ENCODE peak calls at places on chromosomes 4 and X, in eight cellular contexts. R is astrocyte, A is GM12878, M is NCI-H2081, F is fibroblast of the conjunctiva, C is hippocampal formation, Z is glutamatergic neuron, V is NCI-H1436. K is an unnamed sample.

GRCh38 chr4:128854433-128854832 is 44.9 kb downstream of the JADE1 start:
- DNase-seq in C (no peak), R (peak; percentile 67), A (no peak), M (no peak), F (no peak), V (no peak), Z (no peak), K (no peak)

GRCh38 chrX:13050151-13050550 is 5.7 kb upstream of the FAM9C start:
- DNase-seq in M (no peak), Z (no peak), C (no peak), R (no peak), A (no peak), V (no peak), F (no peak), K (no peak)

GRCh38 chr4:1518997-1519700 is 112.9 kb upstream of the NKX1-1 start:
- DNase-seq in Z (peak; percentile 15), F (no peak), M (no peak), C (no peak), V (no peak), A (no peak), R (no peak), K (no peak)

GRCh38 chr4:3399277-3400194 is 42.2 kb upstream of the HGFAC start:
- DNase-seq in C (no peak), A (no peak), V (no peak), F (no peak), Z (no peak), M (no peak), R (peak; percentile 33), K (no peak)

GRCh38 chrX:12874599-12874998 is 7.7 kb downstream of the TLR7 start:
- DNase-seq in C (no peak), A (no peak), R (no peak), F (no peak), Z (no peak), M (no peak), V (no peak), K (no peak)

GRCh38 chr4:127856485-127857447 is 23.9 kb upstream of the PLK4 start:
- DNase-seq in C (no peak), M (no peak), A (peak; percentile 60), V (no peak), F (peak; percentile 22), Z (no peak), R (peak; percentile 95), K (no peak)

GRCh38 chr4:113147498-113148231 is 98.2 kb downstream of the ANK2 start:
- DNase-seq in M (no peak), V (no peak), F (no peak), A (no peak), Z (no peak), C (peak; percentile 7), R (no peak), K (no peak)

GRCh38 chr4:98996056-98996941 is 778 bp downstream of the METAP1 start:
- DNase-seq in R (peak; percentile 10), M (peak; percentile 29), A (no peak), Z (no peak), V (peak; percentile 23), C (no peak), F (no peak), K (no peak)

GRCh38 chr4:5888222-5888701 is 4.6 kb downstream of the CRMP1 start:
- DNase-seq in M (peak; percentile 90), C (no peak), V (peak; percentile 54), R (no peak), F (no peak), Z (peak; percentile 87), A (no peak), K (no peak)

GRCh38 chrX:140918398-140919043 is 83.9 kb upstream of the SPANXB1 start:
- DNase-seq in V (peak; percentile 37), F (peak; percentile 53), Z (no peak), A (peak; percentile 7), R (peak; percentile 32), M (peak; percentile 0), C (peak; percentile 36), K (peak; percentile 28)

GRCh38 chrX:135287266-135287823 is 21.9 kb upstream of the ETDC start:
- DNase-seq in R (no peak), M (no peak), F (no peak), V (no peak), C (no peak), A (no peak), Z (no peak), K (no peak)

GRCh38 chr4:155371432-155372043 is 5.2 kb downstream of the MAP9 start:
- DNase-seq in V (no peak), R (peak; percentile 5), F (no peak), C (peak; percentile 4), Z (no peak), M (peak; percentile 13), A (no peak), K (no peak)

GRCh38 chr4:18954538-18954937 is 933.0 kb upstream of the LCORL start:
- DNase-seq in F (no peak), C (no peak), Z (no peak), V (no peak), A (no peak), R (no peak), M (no peak), K (no peak)

GRCh38 chr4:15805583-15806517 is 27.7 kb downstream of the CD38 start:
- DNase-seq in V (peak; percentile 34), A (peak; percentile 48), R (peak; percentile 38), Z (no peak), M (peak; percentile 81), C (peak; percentile 34), F (peak; percentile 53), K (no peak)

GRCh38 chr4:124414641-124415040 is 297.9 kb downstream of the ANKRD50 start:
- DNase-seq in Z (no peak), F (no peak), A (no peak), R (peak; percentile 50), C (no peak), V (no peak), M (no peak), K (no peak)

GRCh38 chr4:6516762-6517161 is 44.3 kb upstream of the PPP2R2C start:
- DNase-seq in M (no peak), Z (no peak), C (no peak), F (no peak), V (no peak), R (no peak), A (peak; percentile 17), K (peak; percentile 38)

GRCh38 chr4:70564033-70564432 is 28.0 kb upstream of the AMBN start:
- DNase-seq in R (no peak), F (no peak), C (no peak), V (no peak), A (no peak), M (no peak), Z (no peak), K (no peak)

GRCh38 chr4:97153042-97153441 is 990.2 kb downstream of the STPG2 start:
- DNase-seq in Z (no peak), C (peak; percentile 13), A (no peak), F (no peak), R (no peak), V (no peak), M (no peak), K (no peak)

GRCh38 chrX:151183912-151184565 is 7.7 kb downstream of the GPR50 start:
- DNase-seq in R (no peak), V (no peak), C (no peak), M (no peak), F (no peak), A (no peak), Z (no peak), K (no peak)

GRCh38 chrX:140762061-140762460 is 52.5 kb downstream of the LINC00632 start:
- DNase-seq in A (no peak), Z (peak; percentile 44), R (peak; percentile 58), V (peak; percentile 13), C (peak; percentile 64), M (peak; percentile 3), F (peak; percentile 47), K (no peak)

GRCh38 chr4:84151574-84151973 is 347.5 kb downstream of the NKX6-1 start:
- DNase-seq in F (no peak), M (peak; percentile 35), C (no peak), R (no peak), Z (no peak), V (peak; percentile 15), A (no peak), K (no peak)

GRCh38 chr4:24642941-24643628 is 58.7 kb upstream of the DHX15 start:
- DNase-seq in V (no peak), Z (no peak), C (no peak), A (no peak), F (no peak), M (no peak), R (peak; percentile 88), K (no peak)

GRCh38 chr4:155759372-155760252 is 791 bp downstream of the GUCY1B1 start:
- DNase-seq in V (no peak), M (peak; percentile 13), F (no peak), R (no peak), C (no peak), A (no peak), Z (peak; percentile 67), K (peak; percentile 66)

GRCh38 chr4:125744891-125745364 is 430.2 kb downstream of the FAT4 start:
- DNase-seq in Z (no peak), F (no peak), R (no peak), A (no peak), C (no peak), M (no peak), V (no peak), K (no peak)

GRCh38 chrX:650801-651200 is 20.2 kb downstream of the SHOX start:
- DNase-seq in Z (no peak), A (no peak), F (no peak), C (no peak), R (no peak), M (no peak), V (no peak), K (no peak)

K was measured in caudate nucleus.